ENCODE peak calls at places on chromosome 17, in five cellular contexts. K is uterus, D is esophagus squamous epithelium, W is lower leg skin, Y is NB4. H is an unnamed sample.

GRCh38 chr17:6752068-6752909 is 3.6 kb upstream of the XAF1 start:
- DNase-seq in K (peak; percentile 73), D (no peak), W (peak; percentile 76), Y (peak; percentile 93), H (peak; percentile 74)

GRCh38 chr17:75712480-75712879 is 8.8 kb upstream of the ITGB4 start:
- DNase-seq in K (no peak), D (no peak), W (no peak), Y (peak; percentile 28), H (no peak)

GRCh38 chr17:53142890-53143289 is 679.8 kb upstream of the KIF2B start:
- DNase-seq in K (no peak), D (no peak), W (no peak), Y (peak; percentile 10), H (no peak)

GRCh38 chr17:52145496-52145895 is 13.0 kb downstream of the CA10 start:
- DNase-seq in K (no peak), D (no peak), W (no peak), Y (no peak), H (no peak)

GRCh38 chr17:47742319-47743181 is 9.5 kb downstream of the TBX21 start:
- DNase-seq in K (no peak), D (no peak), W (no peak), Y (peak; percentile 56), H (no peak)

GRCh38 chr17:48470388-48471034 is 40.5 kb upstream of the SKAP1 start:
- DNase-seq in K (no peak), D (no peak), W (no peak), Y (no peak), H (no peak)

GRCh38 chr17:78883090-78883532 is 19.9 kb downstream of the CEP295NL start:
- DNase-seq in K (peak; percentile 80), D (no peak), W (peak; percentile 80), Y (peak; percentile 90), H (peak; percentile 89)

GRCh38 chr17:6831662-6832263 is at the start of gene TEKT1:
- DNase-seq in K (peak; percentile 52), D (peak; percentile 22), W (peak; percentile 79), Y (peak; percentile 70), H (peak; percentile 66)

DNA sequence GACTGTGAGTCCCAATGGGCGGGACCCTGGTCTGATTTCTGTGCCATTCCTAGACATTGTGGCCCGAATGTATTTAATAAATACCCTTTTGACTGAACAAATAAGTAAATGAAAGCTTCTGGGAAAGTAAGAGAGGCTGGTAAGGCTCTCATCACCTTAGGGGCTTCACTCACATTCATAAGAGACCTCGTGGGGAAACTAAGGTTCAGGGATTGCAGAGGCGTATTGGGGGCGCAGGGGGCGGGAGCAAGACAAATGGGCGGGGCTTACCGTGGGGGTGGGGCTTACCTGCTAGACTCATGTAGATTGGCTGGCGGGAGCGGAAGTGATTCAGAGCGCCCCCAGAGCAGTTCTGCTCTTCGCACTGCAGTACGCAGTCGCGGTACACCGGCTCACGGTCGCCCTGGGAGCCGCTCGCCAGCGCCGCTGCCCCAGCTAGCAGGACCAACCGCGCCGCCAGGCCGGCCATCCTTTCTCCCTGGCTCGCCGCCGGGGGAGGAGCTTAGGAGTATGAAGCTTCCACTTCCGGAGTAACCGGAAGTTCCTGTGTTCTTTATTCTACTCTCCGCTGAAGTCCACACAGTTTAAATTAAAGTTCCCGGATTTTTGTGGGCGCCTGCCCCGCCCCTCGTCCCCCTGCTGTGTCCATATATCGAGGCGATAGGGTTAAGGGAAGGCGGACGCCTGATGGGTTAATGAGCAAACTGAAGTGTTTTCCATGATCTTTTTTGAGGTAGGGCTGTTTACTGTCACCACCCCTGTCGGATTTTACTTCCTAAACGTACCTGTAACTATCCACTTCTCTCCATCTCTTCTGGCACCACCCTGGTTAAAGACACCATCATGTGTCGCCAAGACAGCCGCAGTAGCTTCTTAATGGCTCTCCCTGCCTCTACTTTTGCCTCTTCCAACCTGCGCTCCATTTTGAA is at the start of gene PGAP3:
- DNase-seq in K (peak; percentile 90), D (no peak), W (peak; percentile 72), Y (peak; percentile 98), H (peak; percentile 79)
- TF ChIP-seq CTCF in K (no peak), D (no peak), W (no peak), Y (no peak), H (no peak)

GRCh38 chr17:2336215-2337151 is at the start of gene TSR1:
- DNase-seq in K (peak; percentile 85), D (peak; percentile 26), W (peak; percentile 87), Y (peak; percentile 91), H (peak; percentile 91)
- TF ChIP-seq POLR2A in K (peak; percentile 61), D (peak; percentile 90), W (no peak), Y (peak; percentile 84), H (peak; percentile 93)

DNA sequence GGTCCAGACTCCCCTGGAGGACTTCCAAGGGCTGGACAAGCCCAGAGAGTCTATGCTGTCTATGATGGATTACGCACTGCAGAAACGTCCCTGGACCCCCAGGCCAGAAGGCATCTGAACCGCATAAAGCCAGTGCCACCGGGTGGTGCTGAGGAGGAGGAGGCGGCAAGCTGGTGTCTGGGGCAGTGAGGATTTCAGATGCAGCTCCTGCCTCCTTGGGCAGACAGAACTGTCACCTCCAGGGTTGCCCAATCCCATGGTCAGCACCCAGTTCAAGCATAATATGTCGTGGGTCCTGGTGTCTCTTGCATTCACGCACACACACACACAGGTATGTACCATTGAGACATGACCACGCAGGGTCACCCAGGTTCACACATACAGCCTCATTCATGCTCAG is 25.6 kb downstream of the RAP1GAP2 start:
- DNase-seq in K (no peak), D (no peak), W (no peak), Y (no peak), H (no peak)
- TF ChIP-seq CTCF in K (no peak), D (no peak), W (no peak), Y (no peak), H (no peak)

GRCh38 chr17:1109606-1110523 is 69.9 kb downstream of the ABR start:
- DNase-seq in K (no peak), D (no peak), W (no peak), Y (peak; percentile 69), H (no peak)

GRCh38 chr17:1108560-1108809 is 71.3 kb downstream of the ABR start:
- DNase-seq in K (no peak), D (no peak), W (no peak), Y (no peak), H (no peak)

GRCh38 chr17:1108810-1109605 is 70.8 kb downstream of the ABR start:
- DNase-seq in K (no peak), D (no peak), W (no peak), Y (peak; percentile 62), H (peak; percentile 56)

GRCh38 chr17:1107083-1107776 is 72.6 kb downstream of the ABR start:
- DNase-seq in K (no peak), D (no peak), W (no peak), Y (no peak), H (no peak)

GRCh38 chr17:1107777-1108559 is 71.8 kb downstream of the ABR start:
- DNase-seq in K (no peak), D (no peak), W (no peak), Y (no peak), H (no peak)
- TF ChIP-seq POLR2A in K (no peak), D (no peak), W (no peak), Y (no peak), H (no peak)

DNA sequence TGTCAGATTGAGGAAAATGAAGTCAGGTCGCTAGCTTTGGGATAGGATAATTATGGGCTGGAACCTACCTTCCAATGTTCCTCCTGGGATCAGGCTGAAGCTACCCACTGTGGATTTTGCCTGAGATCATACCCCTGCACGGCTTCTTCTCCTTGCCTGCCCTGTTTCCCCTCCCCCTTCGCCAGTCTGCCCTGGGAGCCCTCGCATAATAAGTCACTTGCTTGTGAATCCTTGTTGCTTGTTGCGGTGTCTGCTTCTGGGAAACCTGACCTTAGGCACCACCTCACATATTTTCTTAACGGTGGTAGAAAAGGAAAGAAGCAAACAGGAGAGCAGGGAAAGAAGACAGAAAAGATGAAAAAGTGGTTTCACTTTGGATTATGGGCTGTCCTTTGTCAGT is 13.3 kb upstream of the PMP22 start:
- DNase-seq in K (no peak), D (no peak), W (no peak), Y (no peak), H (no peak)
- TF ChIP-seq CTCF in K (no peak), D (no peak), W (no peak), Y (no peak), H (no peak)

DNA sequence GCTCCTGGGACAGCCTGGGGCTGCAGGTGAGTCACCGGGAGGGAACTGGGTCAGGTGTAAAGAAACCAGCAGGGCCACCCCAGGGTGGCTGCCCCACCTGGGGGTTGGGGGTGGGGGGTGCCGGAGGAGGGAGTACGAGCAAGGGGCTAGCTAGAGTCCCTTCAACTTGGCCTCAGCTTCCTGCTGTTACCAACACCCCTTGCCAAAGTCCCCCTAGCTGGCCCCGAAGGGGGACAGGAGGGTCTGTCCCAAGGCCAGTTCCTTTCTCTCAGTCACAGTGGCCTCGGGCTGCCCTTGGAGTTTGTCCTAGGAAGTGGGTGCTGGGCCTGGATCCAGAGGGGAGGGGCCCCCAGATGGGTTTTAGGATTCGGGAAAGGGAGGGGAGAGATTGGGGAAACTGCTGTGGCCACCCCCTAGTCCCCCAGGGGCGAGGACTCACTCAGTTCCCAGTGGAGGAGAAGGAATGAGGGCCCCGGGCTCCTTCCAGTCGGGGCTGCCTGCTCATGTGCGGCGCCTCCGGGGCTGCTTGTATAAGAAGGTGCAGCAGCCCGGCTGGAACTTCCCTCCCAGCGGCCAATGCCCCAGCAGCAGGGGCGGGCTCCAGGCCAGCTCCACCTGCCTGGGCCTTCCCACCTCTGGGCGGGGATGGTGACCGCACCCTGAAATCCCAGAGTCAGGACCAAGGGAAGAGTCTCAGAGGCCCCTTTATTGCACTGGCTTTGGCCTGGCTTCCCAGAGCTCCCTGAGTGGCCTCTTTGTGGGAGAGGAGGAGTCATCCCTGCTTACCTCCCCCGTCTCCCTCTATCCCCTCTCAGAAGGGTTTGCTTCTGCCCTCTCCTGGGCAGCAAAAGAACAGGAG is 7.3 kb downstream of the ARHGAP27 start:
- DNase-seq in K (no peak), D (no peak), W (peak; percentile 59), Y (peak; percentile 78), H (no peak)
- TF ChIP-seq POLR2A in K (no peak), D (peak; percentile 46), W (no peak), Y (no peak), H (no peak)

GRCh38 chr17:50050431-50051032 is 5.4 kb upstream of the ITGA3 start:
- DNase-seq in K (no peak), D (no peak), W (no peak), Y (no peak), H (no peak)
- TF ChIP-seq CTCF in K (no peak), D (no peak), W (no peak), Y (no peak), H (no peak)

DNA sequence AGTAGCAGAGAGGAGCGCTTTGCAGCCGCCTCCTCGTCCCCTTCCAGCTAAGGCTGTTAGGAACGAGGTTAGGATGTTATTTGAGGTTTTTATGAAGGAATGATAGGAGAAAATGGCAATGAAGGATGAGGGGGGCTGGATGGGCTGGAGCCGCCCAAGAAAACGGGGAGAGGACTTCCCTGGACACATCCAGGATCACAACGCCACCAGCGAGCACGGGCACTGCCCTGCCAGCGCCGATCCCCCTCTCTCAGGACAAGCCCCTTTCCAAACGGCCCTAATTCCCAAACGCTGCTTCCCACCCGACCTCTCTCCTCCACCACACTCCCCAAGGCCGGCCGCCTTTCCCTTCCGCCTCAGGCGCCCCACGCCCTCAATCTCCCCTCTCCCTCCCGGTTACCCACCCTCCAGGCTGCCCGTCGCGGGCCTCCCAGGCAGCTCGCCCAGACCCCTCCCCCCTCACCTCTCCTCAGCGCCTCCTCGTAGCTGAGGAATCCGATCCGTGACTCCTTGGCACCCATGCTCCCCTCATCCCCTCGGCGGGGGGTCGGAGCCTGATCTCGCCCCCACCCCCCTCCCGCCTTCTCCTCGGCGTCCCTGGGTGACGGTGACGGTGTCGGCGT is 403 bp downstream of the USP32 start:
- DNase-seq in K (no peak), D (no peak), W (no peak), Y (no peak), H (no peak)
- TF ChIP-seq POLR2A in K (no peak), D (no peak), W (no peak), Y (no peak), H (no peak)

GRCh38 chr17:70629902-70630301 is 460.6 kb downstream of the KCNJ2 start:
- DNase-seq in K (no peak), D (no peak), W (no peak), Y (no peak), H (no peak)
- TF ChIP-seq CTCF in K (no peak), D (peak; percentile 39), W (no peak), Y (no peak), H (no peak)